ENCODE peak calls at places on chromosomes 11 and 22, in ten cellular contexts. I is DND-41, X is left ventricle myocardium inferior, A is gastrocnemius medialis, L is lung, B is aorta, T is heart left ventricle, Q is PC-3, R is IMR-90, K is SJSA1. Y is an unnamed sample.
A peak's percentile ranks its signal among the peaks of the same experiment; 100 is the strongest.

GRCh38 chr11:122723576-122723975 is 68.1 kb downstream of the UBASH3B start:
- DNase-seq in I (peak; percentile 78), X (no peak), A (no peak), L (no peak), B (no peak), T (no peak), Q (peak; percentile 39), R (peak; percentile 45), K (peak; percentile 63), Y (no peak)

GRCh38 chr11:66045177-66045639 is 3.8 kb downstream of the GAL3ST3 start:
- DNase-seq in I (peak; percentile 89), X (peak; percentile 68), A (peak; percentile 55), L (peak; percentile 76), B (peak; percentile 80), T (peak; percentile 75), Q (peak; percentile 90), R (peak; percentile 70), K (peak; percentile 75), Y (peak; percentile 76)

GRCh38 chr11:63849691-63850090 is 10.8 kb downstream of the MARK2 start:
- DNase-seq in I (no peak), X (no peak), A (no peak), L (no peak), B (no peak), T (no peak), Q (no peak), R (no peak), K (no peak), Y (no peak)

GRCh38 chr11:106012744-106013143 is 9.3 kb downstream of the MSANTD4 start:
- DNase-seq in I (no peak), X (no peak), A (peak; percentile 32), L (no peak), B (no peak), T (peak; percentile 35), Q (no peak), R (peak; percentile 95), K (peak; percentile 4), Y (no peak)

GRCh38 chr11:46006418-46007070 is 84.1 kb downstream of the LARGE2 start:
- DNase-seq in I (peak; percentile 28), X (no peak), A (no peak), L (no peak), B (no peak), T (no peak), Q (peak; percentile 83), R (peak; percentile 84), K (peak; percentile 50), Y (peak; percentile 28)

GRCh38 chr11:60944504-60945294 is 7.3 kb downstream of the SLC15A3 start:
- DNase-seq in I (no peak), X (no peak), A (no peak), L (no peak), B (peak; percentile 33), T (no peak), Q (no peak), R (no peak), K (no peak), Y (no peak)

GRCh38 chr11:102981324-102981910 is 25.9 kb upstream of the MMP13 start:
- DNase-seq in I (no peak), X (no peak), A (no peak), L (no peak), B (no peak), T (no peak), Q (no peak), R (peak; percentile 65), K (peak; percentile 14), Y (no peak)

GRCh38 chr22:44753189-44754042 is 1.0 kb downstream of the ARHGAP8 start:
- DNase-seq in I (no peak), X (no peak), A (no peak), L (peak; percentile 45), B (no peak), T (no peak), Q (peak; percentile 67), R (peak; percentile 81), K (peak; percentile 31), Y (no peak)

GRCh38 chr11:134612416-134613030 is 200.5 kb upstream of the B3GAT1 start:
- DNase-seq in I (no peak), X (no peak), A (no peak), L (no peak), B (no peak), T (no peak), Q (no peak), R (no peak), K (no peak), Y (no peak)

GRCh38 chr11:43580735-43581369 is 99.7 kb upstream of the HSD17B12 start:
- DNase-seq in I (no peak), X (no peak), A (no peak), L (no peak), B (no peak), T (no peak), Q (no peak), R (peak; percentile 24), K (no peak), Y (peak; percentile 65)

GRCh38 chr11:129251067-129251466 is 58.9 kb upstream of the ARHGAP32 start:
- DNase-seq in I (no peak), X (no peak), A (no peak), L (no peak), B (no peak), T (no peak), Q (peak; percentile 34), R (peak; percentile 56), K (no peak), Y (no peak)

GRCh38 chr11:64358907-64359711 is at the start of gene RPS6KA4:
- DNase-seq in I (peak; percentile 52), X (peak; percentile 68), A (peak; percentile 37), L (no peak), B (peak; percentile 72), T (peak; percentile 74), Q (peak; percentile 82), R (peak; percentile 58), K (peak; percentile 81), Y (peak; percentile 56)

GRCh38 chr11:111801135-111801534 is 34.9 kb upstream of the PPP2R1B start:
- DNase-seq in I (no peak), X (no peak), A (no peak), L (no peak), B (no peak), T (no peak), Q (no peak), R (no peak), K (no peak), Y (no peak)

GRCh38 chr11:7844521-7844920 is 47.8 kb upstream of the OR5P2 start:
- DNase-seq in I (no peak), X (no peak), A (no peak), L (no peak), B (no peak), T (no peak), Q (no peak), R (no peak), K (no peak), Y (no peak)

GRCh38 chr11:121497176-121497995 is 44.6 kb upstream of the SORL1-AS1 start:
- DNase-seq in I (no peak), X (no peak), A (no peak), L (peak; percentile 41), B (no peak), T (no peak), Q (no peak), R (no peak), K (no peak), Y (no peak)

GRCh38 chr22:44269757-44270555 is 42.8 kb downstream of the SHISAL1 start:
- DNase-seq in I (no peak), X (no peak), A (no peak), L (no peak), B (peak; percentile 12), T (peak; percentile 10), Q (no peak), R (no peak), K (no peak), Y (no peak)

GRCh38 chr11:133082453-133082781 is 449.9 kb downstream of the OPCML start:
- DNase-seq in I (peak; percentile 11), X (peak; percentile 30), A (no peak), L (no peak), B (no peak), T (peak; percentile 55), Q (no peak), R (no peak), K (no peak), Y (no peak)

GRCh38 chr11:77065878-77066228 is 918 bp upstream of the CAPN5 start:
- DNase-seq in I (no peak), X (peak; percentile 41), A (peak; percentile 40), L (no peak), B (peak; percentile 66), T (peak; percentile 70), Q (no peak), R (peak; percentile 59), K (no peak), Y (peak; percentile 34)

GRCh38 chr11:68751331-68751856 is at the start of gene TESMIN:
- DNase-seq in I (peak; percentile 92), X (peak; percentile 84), A (peak; percentile 65), L (peak; percentile 92), B (peak; percentile 91), T (peak; percentile 88), Q (peak; percentile 92), R (peak; percentile 46), K (peak; percentile 70), Y (peak; percentile 98)
- H3K27ac ChIP-seq in I (no peak within 1 kb of the TSS), X (no peak within 1 kb of the TSS), A (no peak within 1 kb of the TSS), L (no peak within 1 kb of the TSS), B (no peak within 1 kb of the TSS), T (no peak within 1 kb of the TSS), Q (no peak within 1 kb of the TSS), R (peak within 1 kb of the TSS; percentile 41), K (peak within 1 kb of the TSS; percentile 88), Y (no peak within 1 kb of the TSS)

GRCh38 chr22:47645450-47645914 is 883.0 kb downstream of the TBC1D22A start:
- DNase-seq in I (no peak), X (no peak), A (no peak), L (no peak), B (no peak), T (no peak), Q (peak; percentile 13), R (no peak), K (no peak), Y (no peak)
- H3K27ac ChIP-seq in I (no peak overlapping the region), X (no peak overlapping the region), A (no peak overlapping the region), L (no peak overlapping the region), B (no peak overlapping the region), T (no peak overlapping the region), Q (no peak overlapping the region), R (no peak overlapping the region), K (no peak overlapping the region), Y (no peak overlapping the region)

DNA sequence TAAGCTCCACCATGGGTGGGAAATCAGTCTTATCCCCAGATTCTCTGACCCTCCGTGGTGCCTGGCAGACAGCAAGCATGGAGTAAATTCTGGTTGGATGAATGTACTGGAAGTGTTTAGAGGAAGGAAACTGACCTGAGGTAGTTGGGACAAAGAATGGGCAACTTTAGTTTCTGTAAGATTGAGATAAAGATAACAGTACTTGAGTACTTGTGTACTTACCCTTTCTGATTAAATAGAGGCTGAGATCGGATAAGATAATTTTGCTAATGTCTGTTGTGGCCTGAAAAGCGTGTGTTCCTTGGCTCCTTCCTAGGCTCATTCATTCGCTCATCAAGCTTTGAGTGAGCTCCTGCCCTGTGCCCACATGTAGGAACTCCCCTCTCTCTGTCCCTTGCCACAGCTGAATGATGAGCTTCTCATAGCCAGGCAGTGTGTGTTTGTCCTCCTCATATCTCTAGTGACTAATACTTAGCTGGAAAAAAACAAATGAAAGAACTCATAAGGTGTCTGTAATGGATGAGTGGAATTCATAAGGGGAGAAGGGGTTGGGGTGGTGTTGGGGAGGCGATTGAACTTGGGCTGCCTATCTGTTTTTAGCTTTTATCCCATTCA is 118.1 kb downstream of the DBX1 start:
- DNase-seq in I (no peak), X (no peak), A (no peak), L (no peak), B (no peak), T (no peak), Q (peak; percentile 48), R (peak; percentile 56), K (no peak), Y (no peak)
- H3K27ac ChIP-seq in I (no peak overlapping the region), X (peak overlapping the region; percentile 90), A (no peak overlapping the region), L (no peak overlapping the region), B (peak overlapping the region; percentile 24), T (no peak overlapping the region), Q (peak overlapping the region; percentile 63), R (no peak overlapping the region), K (no peak overlapping the region), Y (no peak overlapping the region)

GRCh38 chr11:62538470-62539237 is 8.0 kb downstream of the AHNAK start:
- DNase-seq in I (no peak), X (no peak), A (no peak), L (no peak), B (no peak), T (no peak), Q (no peak), R (no peak), K (no peak), Y (no peak)
- H3K27ac ChIP-seq in I (no peak overlapping the region), X (peak overlapping the region; percentile 100), A (peak overlapping the region; percentile 97), L (peak overlapping the region; percentile 66), B (peak overlapping the region; percentile 19), T (peak overlapping the region; percentile 100), Q (peak overlapping the region; percentile 64), R (peak overlapping the region; percentile 16), K (peak overlapping the region; percentile 2), Y (no peak overlapping the region)

Y was measured in pancreas.